ENCODE peak calls at places on chromosomes 4 and X, in eight cellular contexts. T, F, K, X, S, Z, N and M are unnamed samples. For H3K4me1, H3K9me3 and H3K36me3, the result is how much of the 10 kb centered on the place peaks cover.

GRCh38 chr4:181854142-181854541 is 389.1 kb upstream of the TENM3 start:
- DNase-seq in N (no peak), F (no peak), Z (no peak), S (no peak), X (no peak), T (no peak), K (no peak), M (no peak)

GRCh38 chr4:40177591-40177990 is 19.2 kb upstream of the RHOH start:
- DNase-seq in F (no peak), X (no peak), Z (no peak), K (no peak), S (no peak), N (no peak), T (no peak), M (no peak)

GRCh38 chr4:99832854-99833253 is 16.2 kb downstream of the DAPP1 start:
- DNase-seq in X (no peak), T (no peak), S (no peak), F (no peak), K (no peak), Z (no peak), N (no peak), M (no peak)

GRCh38 chr4:68466185-68466584 is 18.9 kb downstream of the TMPRSS11E start:
- DNase-seq in T (no peak), K (no peak), S (no peak), N (no peak), F (no peak), X (no peak), Z (peak), M (no peak)

GRCh38 chr4:56757270-56757746 is 64.2 kb downstream of the SPINK2 start:
- DNase-seq in K (no peak), Z (peak), F (no peak), X (no peak), N (peak), S (no peak), T (peak), M (peak)

GRCh38 chr4:37797923-37798322 is 28.6 kb upstream of the PGM2 start:
- DNase-seq in S (no peak), X (no peak), Z (no peak), K (no peak), F (no peak), T (no peak), N (no peak), M (no peak)

GRCh38 chr4:85500110-85500867 is 25.3 kb downstream of the ARHGAP24 start:
- DNase-seq in Z (no peak), S (no peak), X (no peak), N (no peak), F (no peak), T (no peak), K (no peak), M (no peak)

GRCh38 chr4:163587867-163588266 is 93.4 kb downstream of the TMA16 start:
- DNase-seq in T (no peak), F (no peak), K (no peak), Z (no peak), X (no peak), S (no peak), N (no peak), M (no peak)

GRCh38 chrX:17692709-17693346 is 44.5 kb upstream of the SCML1 start:
- DNase-seq in K (no peak), Z (no peak), F (no peak), N (no peak), X (no peak), T (no peak), S (no peak), M (no peak)

GRCh38 chr4:75876218-75876617 is 26.0 kb downstream of the PPEF2 start:
- DNase-seq in K (no peak), F (no peak), N (no peak), T (no peak), X (no peak), Z (no peak), S (no peak), M (no peak)

GRCh38 chr4:153781717-153782416 is 7.0 kb downstream of the SFRP2 start:
- DNase-seq in Z (no peak), K (no peak), F (no peak), T (no peak), S (no peak), N (no peak), X (no peak), M (no peak)

DNA sequence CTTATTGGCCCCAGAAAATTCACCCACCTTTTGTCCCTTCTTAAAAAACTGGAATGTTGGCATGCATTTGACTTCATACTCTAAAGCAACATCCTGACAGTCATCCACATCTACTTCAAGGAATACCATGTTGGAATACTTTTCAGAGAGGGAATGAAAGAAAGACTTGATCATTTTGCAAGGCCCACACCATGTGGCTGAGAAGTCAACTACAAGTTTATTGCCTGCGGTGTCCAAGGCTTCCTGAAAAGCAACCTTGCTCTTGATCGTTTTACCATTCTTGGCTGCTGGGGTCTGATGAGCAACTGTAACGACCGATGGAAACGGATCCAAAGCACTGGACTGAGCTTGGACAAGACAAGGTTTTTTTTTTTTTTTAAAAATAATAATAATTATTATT is 9.3 kb downstream of the SEPTIN11 start:
- DNase-seq in X (no peak), T (no peak), K (no peak), S (no peak), Z (no peak), F (no peak), N (no peak), M (no peak)
- H3K4me1 ChIP-seq in X (under half), T (under half), K (under half), S (under half), Z (under half), F (under half), N (under half), M (under half)

GRCh38 chrX:41470706-41471105 is 23.6 kb downstream of the NYX start:
- DNase-seq in N (no peak), K (no peak), Z (no peak), F (no peak), S (no peak), T (no peak), X (no peak), M (no peak)
- H3K9me3 ChIP-seq in N (under half), K (under half), Z (under half), F (under half), S (under half), T (under half), X (under half), M (under half)

GRCh38 chr4:122889726-122890125 is 32.7 kb downstream of the NUDT6 start:
- DNase-seq in T (no peak), F (no peak), Z (no peak), X (no peak), S (no peak), K (no peak), N (no peak), M (no peak)

GRCh38 chr4:122882830-122883229 is 39.6 kb downstream of the NUDT6 start:
- DNase-seq in N (no peak), X (no peak), K (no peak), T (no peak), Z (no peak), F (no peak), S (no peak), M (no peak)

GRCh38 chr4:122879001-122879400 is 43.4 kb downstream of the NUDT6 start:
- DNase-seq in N (no peak), Z (no peak), F (no peak), T (no peak), S (no peak), K (no peak), X (no peak), M (no peak)

GRCh38 chr4:122890142-122890769 is 32.1 kb downstream of the NUDT6 start:
- DNase-seq in K (no peak), X (no peak), T (no peak), F (no peak), S (no peak), N (no peak), Z (no peak), M (no peak)

GRCh38 chr4:122884504-122884903 is 37.9 kb downstream of the NUDT6 start:
- DNase-seq in K (no peak), F (no peak), X (no peak), N (no peak), S (no peak), T (no peak), Z (no peak), M (no peak)
- H3K36me3 ChIP-seq in K (under half), F (under half), X (under half), N (under half), S (under half), T (under half), Z (half or more), M (under half)

GRCh38 chrX:123695242-123695641 is 37.6 kb downstream of the THOC2 start:
- DNase-seq in S (no peak), X (no peak), T (no peak), F (no peak), Z (no peak), K (no peak), N (no peak), M (no peak)
- H3K4me1 ChIP-seq in S (under half), X (under half), T (under half), F (under half), Z (under half), K (under half), N (under half), M (under half)

GRCh38 chr4:8838296-8838695 is 33.3 kb downstream of the HMX1 start:
- DNase-seq in X (no peak), S (no peak), N (no peak), T (peak), K (no peak), Z (no peak), F (no peak), M (no peak)

GRCh38 chr4:8834681-8835220 is 36.9 kb downstream of the HMX1 start:
- DNase-seq in N (no peak), F (no peak), T (peak), S (no peak), K (peak), X (no peak), Z (peak), M (no peak)

GRCh38 chr4:8835521-8836365 is 35.9 kb downstream of the HMX1 start:
- DNase-seq in N (no peak), Z (peak), F (no peak), K (peak), S (no peak), X (no peak), T (peak), M (no peak)

GRCh38 chr4:8837181-8837811 is 34.3 kb downstream of the HMX1 start:
- DNase-seq in F (no peak), K (peak), Z (peak), S (no peak), N (no peak), T (peak), X (no peak), M (no peak)

DNA sequence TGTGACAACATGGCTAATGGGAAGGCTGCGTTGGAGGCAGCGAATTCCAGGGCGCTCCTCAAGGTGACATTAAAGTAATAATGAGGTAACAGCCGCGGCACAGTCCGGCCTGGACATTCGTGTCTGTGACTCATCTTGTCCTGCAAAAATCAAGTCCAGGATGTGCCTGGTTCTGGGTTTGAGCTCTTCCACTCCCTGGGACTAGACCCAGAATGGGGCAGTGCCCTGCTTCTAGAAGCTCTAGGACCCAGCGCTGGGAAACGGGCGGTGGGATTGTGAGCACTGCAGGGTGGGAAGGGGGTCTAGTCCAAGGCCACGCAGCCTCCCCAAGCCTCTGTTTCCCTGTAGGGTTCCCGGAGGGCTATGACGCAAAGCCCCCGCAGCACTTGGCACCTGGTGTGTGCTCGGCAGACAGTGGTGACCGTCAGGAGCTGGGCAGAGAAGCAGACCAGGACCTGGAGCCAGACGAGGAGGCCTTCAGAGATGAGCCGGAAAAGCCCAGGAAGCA is 34.9 kb downstream of the HMX1 start:
- DNase-seq in K (peak), F (no peak), Z (peak), T (peak), N (no peak), X (no peak), S (no peak), M (no peak)
- H3K9me3 ChIP-seq in K (under half), F (under half), Z (under half), T (under half), N (under half), X (under half), S (under half), M (under half)

GRCh38 chr4:88097301-88097700 is 61.1 kb downstream of the ABCG2 start:
- DNase-seq in K (no peak), S (no peak), Z (no peak), N (no peak), F (no peak), X (no peak), T (no peak), M (no peak)

GRCh38 chr4:88097781-88098180 is 60.7 kb downstream of the ABCG2 start:
- DNase-seq in N (no peak), X (no peak), F (no peak), K (no peak), T (no peak), Z (no peak), S (no peak), M (no peak)

GRCh38 chr4:88098993-88099752 is 59.3 kb downstream of the ABCG2 start:
- DNase-seq in Z (no peak), K (no peak), F (no peak), N (no peak), X (no peak), S (no peak), T (no peak), M (no peak)

GRCh38 chr4:88102029-88102428 is 56.4 kb downstream of the ABCG2 start:
- DNase-seq in X (no peak), S (no peak), F (no peak), N (no peak), Z (no peak), T (no peak), K (no peak), M (no peak)

DNA sequence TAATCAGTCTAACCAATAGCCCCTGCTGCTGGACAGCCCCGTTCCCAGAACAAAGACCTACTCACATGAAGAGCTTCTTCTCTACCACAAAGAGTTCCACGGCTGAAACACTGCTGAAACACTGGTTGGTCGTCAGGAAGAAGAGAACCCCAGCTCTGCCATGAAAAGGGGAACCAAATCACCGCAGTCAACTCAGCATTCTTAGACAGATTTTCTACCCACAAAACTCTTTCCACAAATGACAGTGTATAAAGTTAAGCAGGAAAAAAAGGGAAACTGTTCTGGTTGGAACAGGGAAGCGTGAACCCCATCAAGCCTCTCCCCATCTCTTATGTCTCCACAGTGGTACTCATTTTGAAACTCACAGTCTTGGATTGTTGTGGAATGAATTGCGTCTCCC is 57.3 kb downstream of the ABCG2 start:
- DNase-seq in S (no peak), T (no peak), N (no peak), F (no peak), K (no peak), X (no peak), Z (no peak), M (no peak)
- H3K36me3 ChIP-seq in S (under half), T (under half), N (under half), F (under half), K (under half), X (under half), Z (under half), M (under half)

GRCh38 chrX:112510629-112511028 is 169.1 kb downstream of the LHFPL1 start:
- DNase-seq in Z (no peak), S (no peak), N (no peak), T (no peak), K (no peak), X (no peak), F (no peak), M (no peak)
- H3K4me1 ChIP-seq in Z (under half), S (under half), N (under half), T (under half), K (under half), X (under half), F (under half), M (under half)